ENCODE peak calls at places on chromosomes 4 and X, in eight cellular contexts. E is GM04504; L is fibroblast of gingiva; Q is IMR-90; A is kidney glomerular epithelial cell; P is CD4-positive, alpha-beta memory T cell; G is stimulated activated CD4-positive, alpha-beta T cell treated with anti-CD3 and anti-CD28 coated beads, Interleukin-4, amount 100 ng/mL, for 1 hour; T is T-helper 2 cell. R is an unnamed sample.

GRCh38 chr4:94390804-94391410 is 48.3 kb upstream of the HPGDS start:
- DNase-seq in E (no peak), L (no peak), Q (peak), A (peak), P (peak), G (no peak), T (no peak), R (no peak)

GRCh38 chr4:152304220-152304619 is 231.7 kb downstream of the FBXW7 start:
- DNase-seq in E (no peak), L (peak), Q (peak), A (no peak), P (no peak), G (no peak), T (no peak), R (no peak)

GRCh38 chr4:177308125-177308524 is 1.5 kb upstream of the NEIL3 start:
- DNase-seq in E (peak), L (peak), Q (peak), A (peak), P (no peak), G (no peak), T (no peak), R (no peak)

GRCh38 chr4:95379633-95380032 is 169.1 kb downstream of the UNC5C start:
- DNase-seq in E (no peak), L (no peak), Q (no peak), A (no peak), P (no peak), G (no peak), T (no peak), R (no peak)

GRCh38 chrX:9340619-9341304 is 124.1 kb upstream of the TBL1X start:
- DNase-seq in E (peak), L (peak), Q (peak), A (no peak), P (peak), G (peak), T (no peak), R (peak)

GRCh38 chrX:44447214-44447613 is 95.4 kb downstream of the FUNDC1 start:
- DNase-seq in E (no peak), L (no peak), Q (no peak), A (no peak), P (no peak), G (no peak), T (no peak), R (no peak)

GRCh38 chr4:139776235-139776634 is 110.6 kb downstream of the MGST2 start:
- DNase-seq in E (no peak), L (no peak), Q (no peak), A (no peak), P (no peak), G (no peak), T (no peak), R (no peak)

GRCh38 chrX:139091878-139092277 is 380.4 kb upstream of the FGF13 start:
- DNase-seq in E (no peak), L (no peak), Q (no peak), A (no peak), P (no peak), G (no peak), T (no peak), R (no peak)

GRCh38 chr4:28966982-28967381 is 1753.2 kb upstream of the PCDH7 start:
- DNase-seq in E (no peak), L (no peak), Q (peak), A (peak), P (no peak), G (no peak), T (no peak), R (no peak)

GRCh38 chr4:169791527-169792156 is 33.9 kb upstream of the HPF1 start:
- DNase-seq in E (peak), L (peak), Q (peak), A (peak), P (no peak), G (peak), T (no peak), R (no peak)

GRCh38 chrX:29617276-29617675 is 598.1 kb upstream of the MAGEB2 start:
- DNase-seq in E (peak), L (peak), Q (peak), A (peak), P (no peak), G (no peak), T (no peak), R (no peak)

GRCh38 chr4:88623097-88623496 is 30.8 kb downstream of the HERC3 start:
- DNase-seq in E (peak), L (peak), Q (peak), A (no peak), P (no peak), G (no peak), T (no peak), R (no peak)

GRCh38 chrX:129678176-129678880 is 23.6 kb upstream of the APLN start:
- DNase-seq in E (no peak), L (peak), Q (no peak), A (no peak), P (peak), G (peak), T (peak), R (peak)

GRCh38 chr4:183391204-183391603 is 53.2 kb upstream of the CDKN2AIP start:
- DNase-seq in E (no peak), L (no peak), Q (no peak), A (no peak), P (no peak), G (no peak), T (no peak), R (no peak)

GRCh38 chr4:53365486-53366300 is at the start of gene SCFD2:
- DNase-seq in E (peak), L (peak), Q (peak), A (peak), P (peak), G (peak), T (peak), R (peak)

GRCh38 chr4:7171191-7171900 is 21.0 kb upstream of the SORCS2 start:
- DNase-seq in E (no peak), L (no peak), Q (no peak), A (no peak), P (no peak), G (no peak), T (no peak), R (no peak)

GRCh38 chr4:4762909-4763814 is 96.3 kb upstream of the MSX1 start:
- DNase-seq in E (peak), L (peak), Q (peak), A (no peak), P (no peak), G (peak), T (no peak), R (no peak)

GRCh38 chr4:10502717-10503116 is 45.5 kb upstream of the ZNF518B start:
- DNase-seq in E (no peak), L (no peak), Q (no peak), A (no peak), P (no peak), G (no peak), T (no peak), R (no peak)